ENCODE peak calls at places on chromosomes 2 and 18, in five cellular contexts. Q, O, T, F and N are unnamed samples.

GRCh38 chr2:240463866-240464481 is 28.5 kb downstream of the GPC1 start:
- DNase-seq in Q (peak), O (no peak), T (no peak), F (no peak), N (no peak)

GRCh38 chr2:11123856-11124759 is 31.2 kb upstream of the SLC66A3 start:
- DNase-seq in Q (no peak), O (peak), T (peak), F (peak), N (peak)

GRCh38 chr2:84652430-84652829 is 136.1 kb downstream of the DNAH6 start:
- DNase-seq in Q (no peak), O (no peak), T (no peak), F (no peak), N (no peak)

GRCh38 chr2:207375207-207375875 is 154.4 kb upstream of the CREB1 start:
- DNase-seq in Q (no peak), O (no peak), T (no peak), F (no peak), N (no peak)

GRCh38 chr2:23698733-23699391 is 228.1 kb downstream of the ATAD2B start:
- DNase-seq in Q (peak), O (no peak), T (no peak), F (peak), N (peak)

GRCh38 chr2:212905640-212906201 is 245.7 kb downstream of the IKZF2 start:
- DNase-seq in Q (no peak), O (no peak), T (no peak), F (no peak), N (no peak)

GRCh38 chr2:96154506-96155380 is 9.5 kb upstream of the DUSP2 start:
- DNase-seq in Q (no peak), O (no peak), T (no peak), F (no peak), N (no peak)

GRCh38 chr2:240255811-240256703 is 115.6 kb upstream of the OTOS start:
- DNase-seq in Q (no peak), O (no peak), T (no peak), F (no peak), N (no peak)

GRCh38 chr2:141151611-141152286 is 979.1 kb downstream of the LRP1B start:
- DNase-seq in Q (no peak), O (no peak), T (no peak), F (no peak), N (no peak)

GRCh38 chr2:9558948-9559381 is 3.3 kb upstream of the ADAM17 start:
- DNase-seq in Q (no peak), O (no peak), T (no peak), F (no peak), N (peak)

GRCh38 chr2:229431331-229431954 is 160.4 kb upstream of the PID1 start:
- DNase-seq in Q (no peak), O (no peak), T (no peak), F (no peak), N (no peak)

GRCh38 chr18:59485382-59485781 is 126.3 kb upstream of the LMAN1 start:
- DNase-seq in Q (no peak), O (no peak), T (no peak), F (no peak), N (no peak)